ENCODE peak calls at places on chromosome 1, in eight cellular contexts. J is pancreas; Z is adrenal gland; T is CD8-positive, alpha-beta T cell; W is psoas muscle; O is left ventricle myocardium inferior; U is ovary; L is hepatocyte. N is an unnamed sample.

GRCh38 chr1:33094971-33095604 is 14.1 kb downstream of the AZIN2 start:
- DNase-seq in U (peak; percentile 76), Z (peak; percentile 82), W (no peak), L (peak; percentile 78), O (no peak), T (no peak), J (peak; percentile 30), N (peak; percentile 84)

GRCh38 chr1:17550684-17551584 is 11.4 kb downstream of the ARHGEF10L start:
- DNase-seq in T (no peak), O (no peak), U (no peak), L (no peak), Z (no peak), J (peak; percentile 27), W (no peak), N (no peak)

GRCh38 chr1:17053071-17053684 is 654 bp downstream of the SDHB start:
- DNase-seq in T (no peak), J (no peak), L (peak; percentile 33), U (no peak), Z (no peak), O (no peak), W (no peak), N (no peak)

GRCh38 chr1:215905493-215906095 is 338.5 kb downstream of the KCTD3 start:
- DNase-seq in O (no peak), W (no peak), J (no peak), U (no peak), Z (no peak), T (no peak), L (no peak), N (no peak)

GRCh38 chr1:237025358-237026074 is 16.5 kb upstream of the RYR2 start:
- DNase-seq in U (no peak), J (no peak), W (no peak), L (no peak), T (no peak), Z (no peak), O (no peak), N (no peak)

GRCh38 chr1:174800951-174801350 is 198.8 kb upstream of the CACYBP start:
- DNase-seq in U (no peak), W (no peak), J (no peak), L (no peak), T (no peak), Z (no peak), O (no peak), N (no peak)

GRCh38 chr1:116934586-116935207 is 25.0 kb downstream of the PTGFRN start:
- DNase-seq in O (no peak), W (no peak), Z (no peak), T (no peak), L (no peak), J (no peak), U (no peak), N (no peak)

GRCh38 chr1:88528792-88529191 is 155.3 kb upstream of the PKN2 start:
- DNase-seq in T (no peak), W (no peak), J (no peak), Z (no peak), L (no peak), O (no peak), U (no peak), N (no peak)

GRCh38 chr1:197362871-197363270 is 94.8 kb downstream of the CRB1 start:
- DNase-seq in L (no peak), J (no peak), O (no peak), Z (no peak), W (no peak), U (no peak), T (no peak), N (no peak)

GRCh38 chr1:32894681-32895080 is 6.5 kb downstream of the TMEM54 start:
- DNase-seq in Z (no peak), T (no peak), L (no peak), W (no peak), J (no peak), U (no peak), O (no peak), N (no peak)

GRCh38 chr1:246161626-246162025 is 345.5 kb downstream of the SMYD3 start:
- DNase-seq in U (no peak), O (no peak), Z (no peak), T (no peak), W (no peak), L (peak; percentile 30), J (no peak), N (no peak)

GRCh38 chr1:5968161-5968736 is 24.0 kb downstream of the NPHP4 start:
- DNase-seq in Z (no peak), U (no peak), L (no peak), W (no peak), T (no peak), J (no peak), O (no peak), N (no peak)

GRCh38 chr1:66261370-66261769 is 272.6 kb upstream of the SGIP1 start:
- DNase-seq in Z (no peak), U (no peak), J (no peak), T (no peak), L (no peak), W (no peak), O (no peak), N (no peak)

GRCh38 chr1:228937851-228938247 is 202.6 kb downstream of the RHOU start:
- DNase-seq in J (no peak), T (no peak), U (no peak), L (no peak), W (peak; percentile 32), O (peak; percentile 35), Z (no peak), N (no peak)

GRCh38 chr1:59428828-59429227 is 131.9 kb downstream of the FGGY start:
- DNase-seq in U (no peak), L (no peak), Z (no peak), T (no peak), O (no peak), J (no peak), W (no peak), N (peak; percentile 32)

GRCh38 chr1:192830596-192831241 is 21.9 kb downstream of the RGS2 start:
- DNase-seq in T (no peak), J (no peak), Z (no peak), L (no peak), W (no peak), U (no peak), O (no peak), N (no peak)

GRCh38 chr1:41902125-41902524 is 16.6 kb downstream of the HIVEP3 start:
- DNase-seq in W (peak; percentile 29), T (no peak), O (no peak), L (no peak), Z (peak; percentile 49), J (no peak), U (no peak), N (no peak)

GRCh38 chr1:203308205-203309114 is 3.1 kb downstream of the BTG2 start:
- DNase-seq in O (no peak), U (no peak), Z (no peak), W (no peak), J (no peak), T (no peak), L (peak; percentile 28), N (peak; percentile 32)

GRCh38 chr1:71823656-71824159 is 458.6 kb downstream of the NEGR1 start:
- DNase-seq in L (no peak), Z (no peak), O (no peak), J (no peak), T (no peak), U (no peak), W (no peak), N (peak; percentile 48)

DNA sequence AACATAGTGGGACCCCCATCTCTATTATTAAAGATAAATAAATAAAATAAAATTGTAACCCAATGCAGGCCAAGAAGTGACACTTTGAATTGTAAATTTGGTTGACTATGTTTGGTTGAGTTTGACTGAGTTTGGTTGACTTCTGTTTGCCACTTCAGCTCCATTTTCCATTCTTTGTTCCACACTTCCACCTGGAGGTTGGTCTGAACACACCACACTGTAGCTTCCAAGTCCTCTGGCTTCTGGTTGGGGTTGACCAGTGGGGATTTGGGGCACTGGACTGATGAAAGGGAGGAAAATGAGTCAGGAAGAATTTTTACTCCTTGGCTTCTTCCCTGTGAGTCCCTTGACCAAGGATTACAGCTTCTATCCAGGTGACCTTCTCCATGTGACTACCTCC is 40.6 kb upstream of the DIPK1A start:
- DNase-seq in U (no peak), L (no peak), Z (no peak), T (no peak), W (no peak), O (no peak), J (no peak), N (no peak)
- TF ChIP-seq CTCF in U (no peak), L (no peak), Z (no peak), T (no peak), W (no peak), O (no peak), J (no peak), N (no peak)

GRCh38 chr1:50774759-50775351 is 185.2 kb downstream of the FAF1 start:
- DNase-seq in T (no peak), L (peak; percentile 76), W (no peak), O (no peak), J (no peak), Z (no peak), U (no peak), N (no peak)
- H3K4me1 ChIP-seq in T (no peaks in the 10 kb centered on the region), L (no peaks in the 10 kb centered on the region), W (peaks cover 3% of the 10 kb centered on the region), O (no peaks in the 10 kb centered on the region), J (no peaks in the 10 kb centered on the region), Z (peaks cover 4% of the 10 kb centered on the region), U (peaks cover 2% of the 10 kb centered on the region), N (peaks cover 5% of the 10 kb centered on the region)

DNA sequence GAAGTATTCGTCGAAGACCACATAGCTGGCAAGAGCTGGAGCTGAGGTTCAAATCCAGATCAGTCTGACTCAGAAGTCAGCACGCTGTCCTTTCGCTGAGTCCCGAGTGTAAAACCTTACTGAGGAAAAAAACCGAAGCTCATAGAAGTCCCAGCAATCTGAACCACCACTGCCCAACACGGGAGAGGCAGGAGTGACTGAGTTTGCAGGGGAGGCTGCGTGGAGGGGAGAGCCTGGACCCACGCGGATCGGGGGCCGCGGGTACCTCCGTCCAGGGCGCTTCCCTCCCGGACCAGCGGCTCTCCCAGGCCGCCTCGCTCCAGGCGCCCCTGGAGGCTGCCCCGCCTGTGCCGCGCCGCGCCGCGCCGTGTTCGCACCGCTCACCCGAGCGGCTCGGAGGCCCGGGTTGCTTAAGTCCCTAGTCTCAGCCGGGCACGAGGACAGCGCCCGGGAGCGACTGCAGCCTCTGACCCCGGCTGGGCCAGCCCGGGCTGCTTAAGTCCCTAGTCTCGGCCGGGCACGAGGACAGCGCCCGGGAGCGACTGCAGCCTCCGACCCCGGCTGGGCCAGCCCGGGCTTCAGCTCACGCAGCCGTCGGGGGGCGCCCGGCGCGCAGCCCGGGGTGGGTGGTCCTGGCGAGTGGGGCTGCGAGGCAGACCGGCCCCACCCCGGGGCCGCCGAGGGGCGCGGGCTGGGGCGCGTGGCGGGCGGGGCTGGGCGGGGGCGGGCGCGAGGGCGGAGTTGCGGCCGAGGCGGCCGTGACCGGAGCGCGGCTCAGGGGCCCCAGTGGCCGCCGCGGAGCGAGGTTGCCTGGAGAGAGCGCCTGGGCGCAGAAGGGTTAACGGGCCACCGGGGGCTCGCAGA is at the start of gene ADAMTSL4:
- DNase-seq in J (no peak), Z (peak; percentile 70), U (peak; percentile 73), L (peak; percentile 87), O (peak; percentile 62), T (no peak), W (peak; percentile 75), N (no peak)
- TF ChIP-seq CTCF in J (no peak), Z (no peak), U (no peak), L (peak; percentile 10), O (peak; percentile 46), T (no peak), W (no peak), N (no peak)

DNA sequence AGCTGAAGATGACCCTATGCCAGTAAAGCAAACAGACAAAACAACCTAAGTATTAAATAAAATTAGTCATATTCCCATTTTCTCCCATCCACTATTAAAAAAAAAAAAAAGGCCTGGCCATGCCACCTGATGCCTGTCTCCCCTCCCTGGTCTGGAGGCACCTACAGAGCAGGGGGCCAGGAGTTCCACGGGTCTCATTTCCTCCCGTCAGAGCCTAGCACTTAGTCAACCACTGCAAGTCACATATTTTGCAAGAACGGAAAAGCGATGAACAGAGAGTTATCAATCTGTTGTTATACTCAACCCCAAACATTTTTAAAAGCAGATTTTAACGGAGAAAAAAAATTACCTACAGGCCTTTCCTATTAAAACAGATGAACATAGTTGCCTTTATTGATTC is 59.3 kb downstream of the TGFBR3 start:
- DNase-seq in T (no peak), J (no peak), O (no peak), Z (no peak), W (no peak), L (no peak), U (no peak), N (no peak)
- H3K4me1 ChIP-seq in T (peaks cover 22% of the 10 kb centered on the region), J (peaks cover 28% of the 10 kb centered on the region), O (peaks cover 62% of the 10 kb centered on the region), Z (peaks cover 28% of the 10 kb centered on the region), W (peaks cover 41% of the 10 kb centered on the region), L (peaks cover 33% of the 10 kb centered on the region), U (peaks cover 21% of the 10 kb centered on the region), N (peaks cover 32% of the 10 kb centered on the region)